ENCODE peak calls at places on chromosomes 12 and 14, in four cellular contexts. Q is mesendoderm, D is H9, V is H1. C is an unnamed sample.

GRCh38 chr12:56020437-56021189 is at the start of gene IKZF4:
- DNase-seq in Q (peak; percentile 89), D (peak; percentile 87), V (no peak), C (peak; percentile 48)

GRCh38 chr14:97299661-97300060 is 502.5 kb downstream of the VRK1 start:
- DNase-seq in Q (peak; percentile 41), D (peak; percentile 59), V (no peak), C (no peak)

GRCh38 chr14:104680806-104681688 is 8.4 kb upstream of the INF2 start:
- DNase-seq in Q (peak; percentile 59), D (no peak), V (no peak), C (peak; percentile 85)

GRCh38 chr12:117090816-117091711 is 8.2 kb downstream of the TESC start:
- DNase-seq in Q (no peak), D (no peak), V (no peak), C (no peak)

GRCh38 chr12:68943848-68944247 is 10.9 kb upstream of the CPM start:
- DNase-seq in Q (no peak), D (no peak), V (no peak), C (no peak)

GRCh38 chr14:74647834-74648361 is 35.9 kb upstream of the LTBP2 start:
- DNase-seq in Q (no peak), D (no peak), V (no peak), C (no peak)

GRCh38 chr14:96067985-96068930 is 29.1 kb downstream of the C14orf132 start:
- DNase-seq in Q (no peak), D (no peak), V (no peak), C (no peak)

GRCh38 chr14:23056956-23057756 is at the start of gene CDH24:
- DNase-seq in Q (peak; percentile 79), D (peak; percentile 65), V (no peak), C (peak; percentile 57)

GRCh38 chr14:75709207-75709812 is 48.3 kb downstream of the TTLL5 start:
- DNase-seq in Q (peak; percentile 85), D (peak; percentile 67), V (peak; percentile 44), C (peak; percentile 88)

GRCh38 chr12:55931317-55931779 is 386 bp downstream of the DGKA start:
- DNase-seq in Q (peak; percentile 30), D (no peak), V (no peak), C (no peak)

GRCh38 chr12:2783936-2784600 is 10.7 kb upstream of the FKBP4 start:
- DNase-seq in Q (peak; percentile 64), D (peak; percentile 88), V (no peak), C (peak; percentile 44)

GRCh38 chr12:19850341-19851065 is 411.2 kb downstream of the AEBP2 start:
- DNase-seq in Q (peak; percentile 15), D (no peak), V (no peak), C (peak; percentile 53)

DNA sequence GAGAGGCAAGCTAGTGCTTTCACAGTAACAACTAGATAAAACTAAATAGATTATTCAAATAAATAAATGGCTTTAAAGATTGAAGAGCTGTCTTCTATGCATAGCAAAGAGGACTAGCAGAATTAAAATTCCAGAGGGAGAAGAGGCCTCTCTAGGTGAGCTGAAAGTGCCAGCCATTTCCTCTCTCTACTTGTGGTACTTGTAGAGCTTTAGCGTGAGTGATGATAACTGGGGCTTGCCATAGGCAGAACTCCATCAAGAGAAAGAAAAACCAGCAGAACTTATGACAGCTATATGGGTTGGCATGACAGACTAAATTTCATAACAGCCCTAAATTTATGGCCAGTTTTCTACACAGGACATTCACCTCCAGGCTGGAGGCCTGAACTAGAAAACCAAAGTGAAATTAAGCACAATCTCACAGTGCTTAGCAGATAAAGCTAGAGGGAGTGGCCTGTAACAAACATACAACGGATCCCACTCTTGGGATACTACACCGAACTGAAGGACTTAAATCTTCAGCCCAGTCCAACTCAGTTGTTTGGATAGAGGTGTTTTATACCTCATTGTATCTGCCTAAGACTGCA is 11.0 kb downstream of the SPTLC2 start:
- DNase-seq in Q (no peak), D (no peak), V (no peak), C (no peak)
- H3K56ac ChIP-seq in Q (no peak overlapping the region), D (no peak overlapping the region), V (no peak overlapping the region), C (no peak overlapping the region)

DNA sequence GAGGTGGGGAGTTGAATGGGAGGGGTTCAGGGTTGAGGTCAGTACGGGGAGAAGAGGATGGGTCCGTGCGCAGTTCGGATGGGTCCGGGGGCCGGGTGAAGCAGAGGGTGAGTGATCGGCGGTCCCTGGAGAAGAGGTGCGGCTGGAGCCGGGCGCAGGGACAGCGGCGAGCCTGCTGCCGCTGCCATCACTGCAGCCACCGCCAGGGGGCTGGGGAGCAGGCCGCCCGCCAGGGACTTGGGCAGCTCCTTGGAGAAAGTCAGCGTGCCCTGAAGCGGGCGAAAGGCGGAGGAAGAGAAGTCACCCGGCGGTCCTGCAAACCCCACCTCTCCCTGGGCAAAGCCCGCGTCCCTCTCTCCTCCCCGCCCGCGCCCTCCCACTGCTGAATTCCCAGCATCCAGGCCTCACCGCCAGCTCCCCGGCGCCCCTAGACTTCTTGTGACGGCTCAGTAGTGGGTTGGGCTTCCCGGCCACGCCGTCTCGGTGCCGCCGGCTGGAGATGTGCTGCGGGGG is 6.0 kb upstream of the GPR84 start:
- DNase-seq in Q (peak; percentile 92), D (peak; percentile 94), V (peak; percentile 66), C (peak; percentile 77)
- H3K56ac ChIP-seq in Q (peak overlapping the region; percentile 81), D (no peak overlapping the region), V (no peak overlapping the region), C (no peak overlapping the region)

DNA sequence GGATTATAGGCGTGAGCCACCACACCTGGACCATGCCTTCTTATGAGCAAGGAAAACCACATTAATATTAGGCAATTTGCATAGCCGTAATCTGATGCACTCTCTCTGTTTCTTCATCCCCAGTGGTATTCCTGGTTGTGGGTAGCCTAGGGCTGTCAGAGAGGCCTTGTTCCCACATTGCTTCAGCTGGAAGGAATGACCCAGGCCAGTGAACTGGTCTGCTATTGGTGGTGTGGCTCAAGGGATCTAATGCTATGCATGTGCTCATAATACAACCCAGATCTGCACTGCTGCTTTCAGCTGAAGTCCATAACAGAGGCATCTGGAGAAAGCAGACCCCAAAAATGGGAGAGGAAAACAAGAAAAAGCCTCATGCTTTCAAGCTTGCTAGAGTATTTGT is 33.1 kb upstream of the G2E3 start:
- DNase-seq in Q (peak; percentile 7), D (no peak), V (no peak), C (peak; percentile 14)
- H3K56ac ChIP-seq in Q (no peak overlapping the region), D (no peak overlapping the region), V (no peak overlapping the region), C (no peak overlapping the region)

DNA sequence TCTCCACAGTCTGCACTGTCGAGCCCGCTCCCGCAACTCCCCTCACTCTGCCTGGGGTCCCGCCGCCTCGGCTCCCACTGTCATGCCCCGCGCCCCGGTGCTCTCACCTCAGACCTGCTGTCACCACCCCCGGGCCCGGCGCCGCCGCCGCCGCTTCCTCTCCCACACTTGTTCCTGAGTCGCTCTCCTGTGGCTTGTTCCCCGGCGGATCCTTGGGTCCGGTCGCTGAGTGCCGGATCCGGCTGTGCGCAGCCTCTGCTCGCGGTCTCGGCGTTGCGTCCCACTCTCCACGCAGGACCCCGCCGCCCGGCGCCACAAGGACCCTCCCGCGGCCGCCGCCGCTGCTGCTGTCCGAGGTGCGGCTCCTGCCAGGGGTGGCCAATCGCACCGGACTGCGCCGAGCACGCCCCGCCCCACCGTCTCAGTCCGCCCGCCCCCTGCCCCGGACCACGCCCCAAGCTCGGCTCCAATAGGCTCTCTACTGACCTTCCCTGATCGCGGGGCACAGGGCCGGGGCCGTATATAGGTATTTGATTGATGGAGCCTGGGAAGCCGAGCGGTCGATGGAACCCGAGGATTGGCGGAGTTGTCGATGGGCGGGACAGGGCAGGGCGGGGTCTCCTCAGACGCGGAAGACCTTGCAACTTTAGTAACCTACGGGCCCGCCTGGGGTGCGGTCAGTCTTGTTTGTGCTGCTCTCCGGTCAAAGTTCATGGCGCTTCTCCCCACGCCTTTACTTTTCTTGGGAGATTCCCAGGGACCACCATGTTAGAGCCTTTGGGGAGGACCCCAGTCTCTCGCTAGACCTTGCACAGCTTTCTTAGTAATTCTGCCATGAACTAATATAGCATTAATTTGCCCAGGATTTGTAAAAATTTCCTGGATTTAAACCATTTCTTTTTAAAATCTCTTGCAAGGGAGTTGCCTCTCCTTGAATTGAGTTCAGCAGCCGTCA is at the start of gene TAOK3:
- DNase-seq in Q (peak; percentile 99), D (peak; percentile 100), V (peak; percentile 94), C (peak; percentile 97)
- H3K56ac ChIP-seq in Q (peak within 1 kb of the TSS; percentile 88), D (no peak within 1 kb of the TSS), V (no peak within 1 kb of the TSS), C (peak within 1 kb of the TSS; percentile 39)

C was measured in IMR-90.